ENCODE peak calls at places on chromosomes 1 and 21, in seven cellular contexts. One of them, this sample, is unnamed.

GRCh38 chr1:3348196-3348865 is 106.1 kb upstream of the ARHGEF16 start:
- DNase-seq in HepG2: no peak
- DNase-seq in H1: no peak
- DNase-seq in K562: no peak
- DNase-seq in HCT116: no peak
- DNase-seq in GM12878: no peak
- DNase-seq in SK-N-SH: no peak
- DNase-seq in this sample: no peak

GRCh38 chr1:31843506-31843905 is 27.7 kb upstream of the SPOCD1 start:
- DNase-seq in HepG2: no peak
- DNase-seq in H1: no peak
- DNase-seq in K562: no peak
- DNase-seq in HCT116: peak
- DNase-seq in SK-N-SH: no peak
- DNase-seq in GM12878: no peak
- DNase-seq in this sample: peak

GRCh38 chr1:89552481-89553194 is 28.0 kb downstream of the LRRC8B start:
- DNase-seq in K562: no peak
- DNase-seq in SK-N-SH: no peak
- DNase-seq in HepG2: no peak
- DNase-seq in HCT116: no peak
- DNase-seq in GM12878: peak
- DNase-seq in H1: no peak
- DNase-seq in this sample: peak

GRCh38 chr1:11740258-11741192 is 4.6 kb downstream of the AGTRAP start:
- DNase-seq in HepG2: no peak
- DNase-seq in SK-N-SH: no peak
- DNase-seq in GM12878: no peak
- DNase-seq in HCT116: no peak
- DNase-seq in H1: no peak
- DNase-seq in K562: peak
- DNase-seq in this sample: no peak

GRCh38 chr1:20785907-20786309 is 1.2 kb downstream of the HP1BP3 start:
- DNase-seq in GM12878: no peak
- DNase-seq in SK-N-SH: no peak
- DNase-seq in K562: no peak
- DNase-seq in HepG2: peak
- DNase-seq in H1: no peak
- DNase-seq in HCT116: no peak
- DNase-seq in this sample: no peak

GRCh38 chr1:186498695-186499389 is 37.9 kb upstream of the PDC start:
- DNase-seq in SK-N-SH: no peak
- DNase-seq in HepG2: no peak
- DNase-seq in HCT116: no peak
- DNase-seq in H1: no peak
- DNase-seq in K562: no peak
- DNase-seq in GM12878: no peak
- DNase-seq in this sample: no peak

GRCh38 chr1:85148524-85149250 is 52.1 kb downstream of the SYDE2 start:
- DNase-seq in GM12878: peak
- DNase-seq in H1: no peak
- DNase-seq in SK-N-SH: no peak
- DNase-seq in K562: no peak
- DNase-seq in HCT116: no peak
- DNase-seq in HepG2: no peak
- DNase-seq in this sample: no peak

GRCh38 chr21:21232320-21232719 is 234.1 kb downstream of the NCAM2 start:
- DNase-seq in HCT116: no peak
- DNase-seq in GM12878: no peak
- DNase-seq in HepG2: no peak
- DNase-seq in H1: no peak
- DNase-seq in SK-N-SH: peak
- DNase-seq in K562: peak
- DNase-seq in this sample: peak

GRCh38 chr1:86739901-86740507 is 35.6 kb downstream of the SH3GLB1 start:
- DNase-seq in H1: no peak
- DNase-seq in K562: no peak
- DNase-seq in HCT116: no peak
- DNase-seq in SK-N-SH: no peak
- DNase-seq in HepG2: no peak
- DNase-seq in GM12878: peak
- DNase-seq in this sample: no peak

GRCh38 chr1:226239421-226239820 is 16.0 kb downstream of the MIXL1 start:
- DNase-seq in GM12878: no peak
- DNase-seq in H1: no peak
- DNase-seq in K562: no peak
- DNase-seq in HepG2: no peak
- DNase-seq in SK-N-SH: no peak
- DNase-seq in HCT116: no peak
- DNase-seq in this sample: no peak

GRCh38 chr1:35726814-35727433 is 8.2 kb upstream of the C1orf216 start:
- DNase-seq in GM12878: no peak
- DNase-seq in K562: peak
- DNase-seq in HepG2: peak
- DNase-seq in SK-N-SH: peak
- DNase-seq in HCT116: peak
- DNase-seq in H1: peak
- DNase-seq in this sample: peak

GRCh38 chr21:45383615-45384201 is 21.3 kb upstream of the COL18A1 start:
- DNase-seq in H1: no peak
- DNase-seq in SK-N-SH: no peak
- DNase-seq in GM12878: no peak
- DNase-seq in HepG2: no peak
- DNase-seq in HCT116: no peak
- DNase-seq in K562: no peak
- DNase-seq in this sample: no peak

GRCh38 chr1:113792986-113793385 is 19.3 kb downstream of the RSBN1 start:
- DNase-seq in GM12878: no peak
- DNase-seq in SK-N-SH: no peak
- DNase-seq in H1: no peak
- DNase-seq in HepG2: no peak
- DNase-seq in HCT116: no peak
- DNase-seq in K562: no peak
- DNase-seq in this sample: no peak

GRCh38 chr1:198932351-198932991 is 293.6 kb downstream of the PTPRC start:
- DNase-seq in H1: no peak
- DNase-seq in K562: no peak
- DNase-seq in GM12878: no peak
- DNase-seq in SK-N-SH: no peak
- DNase-seq in HepG2: no peak
- DNase-seq in HCT116: peak
- DNase-seq in this sample: no peak
- TF ChIP-seq JUND in H1: no peak
- TF ChIP-seq JUND in K562: no peak
- TF ChIP-seq JUND in GM12878: no peak
- TF ChIP-seq JUND in SK-N-SH: no peak
- TF ChIP-seq JUND in HepG2: no peak
- TF ChIP-seq JUND in HCT116: peak
- TF ChIP-seq JUND in this sample: no peak

GRCh38 chr1:78840447-78841251 is 165.9 kb downstream of the ADGRL4 start:
- DNase-seq in HepG2: no peak
- DNase-seq in K562: no peak
- DNase-seq in SK-N-SH: no peak
- DNase-seq in H1: peak
- DNase-seq in HCT116: no peak
- DNase-seq in GM12878: no peak
- DNase-seq in this sample: no peak
- TF ChIP-seq JUND in HepG2: no peak
- TF ChIP-seq JUND in K562: no peak
- TF ChIP-seq JUND in SK-N-SH: peak
- TF ChIP-seq JUND in H1: no peak
- TF ChIP-seq JUND in HCT116: no peak
- TF ChIP-seq JUND in GM12878: no peak
- TF ChIP-seq JUND in this sample: no peak

DNA sequence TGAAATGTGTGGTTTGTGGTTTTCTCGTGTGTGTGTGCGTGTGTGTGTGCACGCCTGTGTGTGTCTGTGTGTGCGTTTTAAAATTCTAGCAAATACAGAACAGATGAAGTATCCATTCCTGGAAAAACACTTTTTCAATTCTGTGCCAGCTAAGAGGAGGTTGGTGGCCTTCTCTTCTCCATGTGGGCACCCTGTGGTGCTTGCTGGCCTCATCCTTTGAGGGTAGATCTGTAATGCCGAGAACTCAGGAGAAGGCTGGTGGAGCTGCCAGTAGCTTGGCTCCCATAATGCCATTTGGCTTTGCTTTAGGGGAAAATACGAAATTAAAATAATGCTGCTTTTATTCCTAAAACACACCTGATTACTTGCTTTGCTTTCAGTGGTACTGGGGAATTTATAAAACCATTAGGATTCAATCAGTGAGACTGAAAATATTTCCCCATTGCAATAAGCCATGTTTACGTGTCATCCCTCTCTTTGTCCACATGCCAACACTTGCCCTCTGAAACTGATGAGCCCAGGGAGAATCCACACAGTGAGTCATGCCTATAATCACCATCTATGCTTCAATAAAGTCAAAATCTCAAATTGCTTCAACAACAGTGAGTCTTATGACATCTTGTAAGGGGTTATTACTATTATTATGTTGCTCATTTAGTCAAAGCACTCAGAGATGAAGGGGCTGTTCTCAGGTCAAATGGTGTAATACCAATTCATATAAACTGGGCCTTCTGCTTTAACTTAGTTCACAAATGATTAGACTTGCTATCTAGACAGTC is 39.2 kb downstream of the ABCA4 start:
- DNase-seq in HCT116: no peak
- DNase-seq in HepG2: no peak
- DNase-seq in K562: no peak
- DNase-seq in GM12878: no peak
- DNase-seq in H1: no peak
- DNase-seq in SK-N-SH: no peak
- DNase-seq in this sample: no peak
- TF ChIP-seq JUND in HCT116: peak
- TF ChIP-seq JUND in HepG2: no peak
- TF ChIP-seq JUND in K562: no peak
- TF ChIP-seq JUND in GM12878: no peak
- TF ChIP-seq JUND in H1: no peak
- TF ChIP-seq JUND in SK-N-SH: peak
- TF ChIP-seq JUND in this sample: no peak

DNA sequence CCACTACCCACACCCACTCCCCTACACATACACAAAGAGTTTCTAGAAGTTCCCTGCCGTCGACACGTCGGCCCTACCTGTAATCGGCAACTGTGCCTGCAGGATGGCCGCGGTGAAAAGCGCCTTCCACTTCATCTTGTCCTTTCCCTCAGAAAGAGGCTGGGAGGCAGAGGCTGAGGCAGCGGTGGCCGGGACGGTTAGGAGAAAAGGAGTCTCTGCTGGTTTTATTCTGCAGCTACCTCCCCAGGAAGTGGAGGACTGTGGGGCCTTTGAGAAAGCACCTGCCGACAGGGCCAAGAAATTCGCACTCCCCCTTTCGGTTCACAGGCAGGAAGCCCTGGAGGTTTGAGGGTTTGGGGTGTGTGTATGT is at the start of gene CD247:
- DNase-seq in HepG2: no peak
- DNase-seq in K562: no peak
- DNase-seq in H1: peak
- DNase-seq in HCT116: no peak
- DNase-seq in GM12878: no peak
- DNase-seq in SK-N-SH: no peak
- DNase-seq in this sample: no peak
- TF ChIP-seq JUND in HepG2: no peak
- TF ChIP-seq JUND in K562: no peak
- TF ChIP-seq JUND in H1: no peak
- TF ChIP-seq JUND in HCT116: no peak
- TF ChIP-seq JUND in GM12878: no peak
- TF ChIP-seq JUND in SK-N-SH: no peak
- TF ChIP-seq JUND in this sample: no peak

DNA sequence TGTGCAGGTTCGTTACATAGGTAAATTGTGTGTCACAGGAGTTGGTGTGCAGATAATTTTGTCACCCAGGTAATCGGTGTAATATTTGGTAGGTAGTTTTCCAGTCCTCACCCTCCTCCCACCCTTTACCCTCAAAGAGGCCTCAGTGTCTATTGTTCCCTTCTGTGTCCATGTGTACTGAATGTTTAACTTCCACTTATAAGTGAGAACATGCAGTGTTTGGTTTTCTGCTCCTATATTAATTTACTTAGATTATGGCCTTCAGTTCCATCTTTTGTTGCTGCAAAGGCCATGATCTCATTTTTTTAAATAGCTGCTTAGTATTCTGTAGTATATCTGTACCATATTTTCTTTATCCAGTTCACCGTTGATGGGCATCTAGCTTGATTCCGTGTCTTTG is 87.3 kb downstream of the RPS6KC1 start:
- DNase-seq in SK-N-SH: no peak
- DNase-seq in HepG2: peak
- DNase-seq in GM12878: no peak
- DNase-seq in K562: no peak
- DNase-seq in H1: no peak
- DNase-seq in HCT116: no peak
- DNase-seq in this sample: no peak
- TF ChIP-seq JUND in SK-N-SH: no peak
- TF ChIP-seq JUND in HepG2: no peak
- TF ChIP-seq JUND in GM12878: no peak
- TF ChIP-seq JUND in K562: no peak
- TF ChIP-seq JUND in H1: no peak
- TF ChIP-seq JUND in HCT116: no peak
- TF ChIP-seq JUND in this sample: no peak

DNA sequence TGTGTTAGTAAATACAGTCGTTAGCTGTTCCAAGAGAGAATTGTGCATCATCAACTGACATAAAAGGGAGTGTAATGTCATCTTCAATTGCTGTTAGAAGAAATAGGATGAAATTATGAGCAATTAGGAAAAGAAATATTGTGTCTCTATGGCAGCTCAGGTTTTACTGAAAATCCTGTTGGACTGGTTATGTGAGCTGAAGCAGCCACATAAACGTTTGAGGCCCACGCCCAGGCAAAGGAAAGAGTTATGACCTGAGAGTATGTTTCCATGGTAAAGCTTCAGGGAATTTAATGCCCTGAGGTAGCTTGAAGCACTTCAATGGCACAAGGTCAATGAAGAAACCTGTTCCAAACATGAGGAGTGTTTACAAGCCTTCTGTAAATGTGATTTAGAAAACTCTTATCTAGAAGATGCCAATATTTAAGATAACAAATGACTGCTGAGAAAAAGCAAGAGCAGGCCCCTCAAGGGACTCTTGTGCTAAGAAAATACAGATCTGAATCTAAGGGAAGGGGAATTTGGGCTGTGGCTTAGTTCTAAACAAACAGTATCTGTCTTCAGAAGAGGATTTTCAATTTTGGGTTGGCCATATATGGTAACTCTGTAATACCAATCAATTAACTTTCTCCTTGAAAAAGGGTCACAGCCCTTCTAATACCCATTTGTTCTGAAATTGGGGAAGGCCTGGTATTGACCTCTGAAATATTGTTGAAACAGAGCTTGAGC is 384.2 kb downstream of the SEC16B start:
- DNase-seq in GM12878: peak
- DNase-seq in SK-N-SH: no peak
- DNase-seq in HCT116: no peak
- DNase-seq in K562: no peak
- DNase-seq in HepG2: no peak
- DNase-seq in H1: no peak
- DNase-seq in this sample: peak
- TF ChIP-seq JUND in GM12878: no peak
- TF ChIP-seq JUND in SK-N-SH: no peak
- TF ChIP-seq JUND in HCT116: no peak
- TF ChIP-seq JUND in K562: no peak
- TF ChIP-seq JUND in HepG2: no peak
- TF ChIP-seq JUND in H1: no peak
- TF ChIP-seq JUND in this sample: no peak

This sample was measured in T47D.